ENCODE peak calls at places on chromosome 5, in five cellular contexts. K, Y, E, L and R are unnamed samples.

GRCh38 chr5:181164076-181164952 is 16.9 kb downstream of the OR2V2 start:
- DNase-seq in K (no peak), Y (peak; percentile 63), E (no peak), L (no peak), R (no peak)

GRCh38 chr5:181190711-181191525 is 14.1 kb downstream of the TRIM7 start:
- DNase-seq in K (no peak), Y (no peak), E (peak; percentile 65), L (no peak), R (no peak)

GRCh38 chr5:60978968-60979367 is 34.0 kb downstream of the NDUFAF2 start:
- DNase-seq in K (no peak), Y (no peak), E (no peak), L (no peak), R (no peak)

GRCh38 chr5:107502711-107503110 is 168.0 kb downstream of the EFNA5 start:
- DNase-seq in K (no peak), Y (no peak), E (peak; percentile 61), L (no peak), R (no peak)

GRCh38 chr5:173330151-173330855 is 2.1 kb upstream of the STC2 start:
- DNase-seq in K (peak; percentile 82), Y (no peak), E (no peak), L (no peak), R (no peak)

GRCh38 chr5:168186289-168187074 is 105.0 kb upstream of the WWC1 start:
- DNase-seq in K (no peak), Y (no peak), E (no peak), L (no peak), R (no peak)

GRCh38 chr5:43400082-43400481 is 12.1 kb downstream of the CCL28 start:
- DNase-seq in K (no peak), Y (no peak), E (no peak), L (no peak), R (no peak)

GRCh38 chr5:179403426-179404147 is 58.3 kb upstream of the ADAMTS2 start:
- DNase-seq in K (no peak), Y (peak; percentile 14), E (no peak), L (no peak), R (no peak)

GRCh38 chr5:168681556-168682183 is 102.5 kb upstream of the PANK3 start:
- DNase-seq in K (peak; percentile 16), Y (no peak), E (no peak), L (no peak), R (no peak)

GRCh38 chr5:155049569-155050383 is 36.2 kb downstream of the KIF4B start:
- DNase-seq in K (peak; percentile 4), Y (peak; percentile 60), E (no peak), L (no peak), R (no peak)

GRCh38 chr5:181221105-181221791 is 1.8 kb upstream of the TRIM41 start:
- DNase-seq in K (no peak), Y (no peak), E (no peak), L (no peak), R (peak; percentile 31)

GRCh38 chr5:14410942-14411258 is 170.7 kb upstream of the OTULINL start:
- DNase-seq in K (no peak), Y (no peak), E (peak; percentile 82), L (no peak), R (no peak)

GRCh38 chr5:121399879-121400278 is 451.8 kb upstream of the FTMT start:
- DNase-seq in K (no peak), Y (no peak), E (no peak), L (no peak), R (peak; percentile 26)

GRCh38 chr5:149128023-149128875 is 13.0 kb upstream of the ABLIM3 start:
- DNase-seq in K (no peak), Y (peak; percentile 66), E (peak; percentile 67), L (peak; percentile 31), R (no peak)

GRCh38 chr5:3351581-3352442 is 243.8 kb upstream of the IRX1 start:
- DNase-seq in K (no peak), Y (no peak), E (no peak), L (no peak), R (no peak)

GRCh38 chr5:120088831-120089230 is 375.3 kb upstream of the PRR16 start:
- DNase-seq in K (no peak), Y (no peak), E (no peak), L (no peak), R (no peak)

GRCh38 chr5:154868702-154869101 is 10.3 kb downstream of the CNOT8 start:
- DNase-seq in K (no peak), Y (no peak), E (peak; percentile 24), L (no peak), R (no peak)

GRCh38 chr5:36570696-36571095 is 35.7 kb upstream of the SLC1A3 start:
- DNase-seq in K (no peak), Y (no peak), E (no peak), L (no peak), R (no peak)

GRCh38 chr5:42274913-42275312 is 148.3 kb upstream of the GHR start:
- DNase-seq in K (no peak), Y (no peak), E (no peak), L (no peak), R (no peak)

GRCh38 chr5:29085142-29085541 is 2046.8 kb upstream of the CDH9 start:
- DNase-seq in K (no peak), Y (no peak), E (no peak), L (no peak), R (no peak)

GRCh38 chr5:75108515-75108914 is 56.2 kb upstream of the GCNT4 start:
- DNase-seq in K (no peak), Y (no peak), E (no peak), L (no peak), R (no peak)

GRCh38 chr5:79787448-79787847 is 97.8 kb downstream of the CMYA5 start:
- DNase-seq in K (no peak), Y (no peak), E (no peak), L (no peak), R (no peak)

GRCh38 chr5:124981901-124982300 is 235.5 kb upstream of the ZNF608 start:
- DNase-seq in K (peak; percentile 6), Y (no peak), E (no peak), L (no peak), R (no peak)

GRCh38 chr5:89421035-89421434 is 538.1 kb upstream of the MEF2C start:
- DNase-seq in K (no peak), Y (no peak), E (no peak), L (no peak), R (no peak)

GRCh38 chr5:74595143-74595915 is 45.2 kb downstream of the ENC1 start:
- DNase-seq in K (peak; percentile 87), Y (no peak), E (no peak), L (no peak), R (no peak)

GRCh38 chr5:124285071-124285470 is 461.4 kb downstream of the ZNF608 start:
- DNase-seq in K (no peak), Y (no peak), E (no peak), L (no peak), R (no peak)

GRCh38 chr5:6377582-6378127 is 692 bp downstream of the MED10 start:
- DNase-seq in K (peak; percentile 6), Y (no peak), E (no peak), L (no peak), R (no peak)

GRCh38 chr5:39775458-39776365 is 350.9 kb upstream of the DAB2 start:
- DNase-seq in K (no peak), Y (no peak), E (no peak), L (no peak), R (no peak)

GRCh38 chr5:138402640-138403039 is 36.2 kb upstream of the REEP2 start:
- DNase-seq in K (no peak), Y (no peak), E (no peak), L (peak; percentile 9), R (no peak)

GRCh38 chr5:81140942-81141341 is 92.2 kb upstream of the CKMT2 start:
- DNase-seq in K (no peak), Y (no peak), E (peak; percentile 48), L (no peak), R (no peak)

GRCh38 chr5:32419791-32420190 is 24.7 kb downstream of the ZFR start:
- DNase-seq in K (no peak), Y (no peak), E (peak; percentile 17), L (no peak), R (no peak)

GRCh38 chr5:123000731-123001130 is 35.8 kb downstream of the PPIC start:
- DNase-seq in K (no peak), Y (no peak), E (no peak), L (no peak), R (no peak)

GRCh38 chr5:123001801-123002200 is 34.7 kb downstream of the PPIC start:
- DNase-seq in K (no peak), Y (no peak), E (peak; percentile 44), L (no peak), R (no peak)

GRCh38 chr5:122996102-122996501 is 40.4 kb downstream of the PPIC start:
- DNase-seq in K (no peak), Y (no peak), E (no peak), L (no peak), R (no peak)

GRCh38 chr5:122997294-122997693 is 39.2 kb downstream of the PPIC start:
- DNase-seq in K (no peak), Y (no peak), E (no peak), L (no peak), R (no peak)

GRCh38 chr5:122999947-123000563 is 36.5 kb downstream of the PPIC start:
- DNase-seq in K (peak; percentile 6), Y (peak; percentile 81), E (no peak), L (peak; percentile 56), R (peak; percentile 40)
- TF ChIP-seq TAF1 in K (no peak), Y (no peak), E (no peak), L (no peak), R (no peak)

GRCh38 chr5:171316258-171317121 is 7.4 kb downstream of the TLX3 start:
- DNase-seq in K (no peak), Y (peak; percentile 68), E (no peak), L (no peak), R (no peak)
- TF ChIP-seq TAF1 in K (no peak), Y (no peak), E (no peak), L (no peak), R (no peak)

GRCh38 chr5:55191165-55191564 is 18.2 kb upstream of the CDC20B start:
- DNase-seq in K (no peak), Y (no peak), E (no peak), L (no peak), R (no peak)

GRCh38 chr5:55188656-55189380 is 15.8 kb upstream of the CDC20B start:
- DNase-seq in K (no peak), Y (no peak), E (no peak), L (no peak), R (no peak)

DNA sequence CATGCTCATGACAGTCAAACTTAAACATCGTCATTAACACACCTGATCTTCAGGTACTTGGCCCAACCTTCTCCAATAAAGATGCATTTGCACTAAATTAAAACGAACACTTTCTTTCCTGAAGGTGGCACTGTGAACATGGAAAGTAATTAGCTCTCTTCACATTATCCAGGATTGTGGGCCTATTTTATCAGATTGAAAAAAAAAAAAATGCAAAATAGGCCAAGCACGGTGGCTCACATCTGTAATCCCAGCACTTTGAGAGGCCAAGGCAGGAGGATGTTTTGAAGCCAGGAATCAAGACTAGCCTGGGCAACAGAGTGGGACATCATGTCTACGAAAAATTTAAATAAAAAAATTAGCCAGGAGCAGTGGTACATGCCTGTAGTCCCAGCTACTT is 14.4 kb upstream of the CDC20B start:
- DNase-seq in K (no peak), Y (no peak), E (no peak), L (no peak), R (no peak)
- TF ChIP-seq TAF1 in K (no peak), Y (no peak), E (no peak), L (no peak), R (no peak)

DNA sequence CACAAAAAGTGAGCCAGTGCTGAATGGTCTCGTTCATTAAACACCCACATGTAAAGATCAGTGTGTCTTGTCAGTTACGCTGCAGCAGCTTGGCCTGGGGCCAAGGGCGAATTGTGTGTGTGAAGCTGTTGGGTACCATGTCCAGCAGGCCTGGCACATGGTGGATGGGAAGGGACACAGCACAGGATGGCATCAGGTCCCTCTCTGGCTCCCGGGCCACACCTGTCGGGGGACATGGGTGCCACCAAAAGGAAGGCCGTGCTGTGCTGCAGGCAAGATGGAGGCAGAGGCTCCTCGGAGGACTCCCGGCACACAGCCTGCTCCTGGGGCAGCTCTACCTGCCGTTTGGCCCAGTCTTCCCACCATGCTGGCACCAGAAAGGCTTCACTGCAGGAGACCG is 32.0 kb downstream of the NKD2 start:
- DNase-seq in K (no peak), Y (no peak), E (no peak), L (no peak), R (no peak)
- TF ChIP-seq TAF1 in K (no peak), Y (no peak), E (no peak), L (no peak), R (no peak)